ENCODE peak calls at places on chromosome 3, in seven cellular contexts. O, J, S, L, G, A and M are unnamed samples.

GRCh38 chr3:192802957-192803899 is 75.9 kb upstream of the FGF12 start:
- DNase-seq in J (no peak), O (no peak), S (peak; percentile 42), G (peak; percentile 80), A (no peak), L (no peak), M (peak; percentile 62)

GRCh38 chr3:98823791-98824190 is 60.7 kb downstream of the ST3GAL6 start:
- DNase-seq in L (no peak), G (no peak), O (no peak), A (no peak), J (no peak), S (no peak), M (no peak)

GRCh38 chr3:150286390-150287147 is 121.5 kb upstream of the TSC22D2 start:
- DNase-seq in G (peak; percentile 74), S (no peak), O (no peak), A (no peak), L (peak; percentile 10), J (no peak), M (peak; percentile 60)

GRCh38 chr3:190432216-190432615 is 17.5 kb downstream of the TMEM207 start:
- DNase-seq in G (peak; percentile 36), J (no peak), O (no peak), L (no peak), A (no peak), S (no peak), M (peak; percentile 27)

GRCh38 chr3:73405853-73406252 is 218.9 kb downstream of the PDZRN3 start:
- DNase-seq in O (no peak), S (no peak), A (no peak), J (no peak), G (no peak), L (no peak), M (peak; percentile 80)

GRCh38 chr3:142366434-142366833 is 81.4 kb downstream of the XRN1 start:
- DNase-seq in L (no peak), G (peak; percentile 16), A (no peak), S (no peak), J (no peak), O (no peak), M (no peak)

GRCh38 chr3:33372218-33373081 is 67.8 kb downstream of the UBP1 start:
- DNase-seq in S (peak; percentile 40), A (no peak), L (peak; percentile 27), O (no peak), G (peak; percentile 70), J (no peak), M (peak; percentile 64)

GRCh38 chr3:50226888-50227389 is 9.1 kb upstream of the GNAI2 start:
- DNase-seq in O (no peak), J (no peak), L (peak; percentile 35), G (peak; percentile 38), A (no peak), S (no peak), M (peak; percentile 39)

GRCh38 chr3:98966862-98967554 is 65.5 kb upstream of the DCBLD2 start:
- DNase-seq in S (no peak), J (no peak), L (no peak), A (no peak), O (no peak), G (no peak), M (no peak)

GRCh38 chr3:170642882-170643601 is 57.2 kb upstream of the SLC7A14 start:
- DNase-seq in J (no peak), S (no peak), A (no peak), L (no peak), O (no peak), G (no peak), M (no peak)

GRCh38 chr3:126474498-126475410 is 937 bp downstream of the ZXDC start:
- DNase-seq in A (peak; percentile 55), J (no peak), O (no peak), L (peak; percentile 16), G (peak; percentile 49), S (no peak), M (peak; percentile 48)

GRCh38 chr3:133620066-133620784 is 41.5 kb downstream of the TOPBP1 start:
- DNase-seq in J (no peak), L (no peak), A (no peak), O (no peak), G (no peak), S (no peak), M (no peak)

GRCh38 chr3:73136941-73137340 is 75.5 kb downstream of the EBLN2 start:
- DNase-seq in L (no peak), O (no peak), A (no peak), S (no peak), G (no peak), J (no peak), M (no peak)

GRCh38 chr3:178352300-178353021 is 183.8 kb upstream of the KCNMB2 start:
- DNase-seq in L (no peak), J (peak; percentile 13), G (peak; percentile 93), A (no peak), S (peak; percentile 78), O (no peak), M (peak; percentile 83)

GRCh38 chr3:140242818-140243276 is 307.9 kb downstream of the CLSTN2 start:
- DNase-seq in O (no peak), G (no peak), L (no peak), J (no peak), S (peak; percentile 32), A (no peak), M (no peak)

GRCh38 chr3:41987627-41988026 is 25.7 kb upstream of the ULK4 start:
- DNase-seq in J (no peak), O (no peak), A (no peak), S (no peak), L (no peak), G (no peak), M (no peak)

GRCh38 chr3:125358923-125359322 is 16.2 kb downstream of the ZNF148 start:
- DNase-seq in O (no peak), S (no peak), A (no peak), G (no peak), J (no peak), L (no peak), M (no peak)

GRCh38 chr3:122787872-122788271 is 5.8 kb downstream of the HSPBAP1 start:
- DNase-seq in G (no peak), O (no peak), L (no peak), A (no peak), S (no peak), J (no peak), M (no peak)

GRCh38 chr3:175212896-175213295 is 353.8 kb downstream of the NAALADL2 start:
- DNase-seq in L (no peak), G (peak; percentile 34), S (peak; percentile 5), A (no peak), J (no peak), O (no peak), M (peak; percentile 52)

GRCh38 chr3:149245738-149246451 is 24.3 kb upstream of the CP start:
- DNase-seq in A (no peak), O (no peak), J (no peak), L (no peak), G (peak; percentile 56), S (no peak), M (peak; percentile 69)

DNA sequence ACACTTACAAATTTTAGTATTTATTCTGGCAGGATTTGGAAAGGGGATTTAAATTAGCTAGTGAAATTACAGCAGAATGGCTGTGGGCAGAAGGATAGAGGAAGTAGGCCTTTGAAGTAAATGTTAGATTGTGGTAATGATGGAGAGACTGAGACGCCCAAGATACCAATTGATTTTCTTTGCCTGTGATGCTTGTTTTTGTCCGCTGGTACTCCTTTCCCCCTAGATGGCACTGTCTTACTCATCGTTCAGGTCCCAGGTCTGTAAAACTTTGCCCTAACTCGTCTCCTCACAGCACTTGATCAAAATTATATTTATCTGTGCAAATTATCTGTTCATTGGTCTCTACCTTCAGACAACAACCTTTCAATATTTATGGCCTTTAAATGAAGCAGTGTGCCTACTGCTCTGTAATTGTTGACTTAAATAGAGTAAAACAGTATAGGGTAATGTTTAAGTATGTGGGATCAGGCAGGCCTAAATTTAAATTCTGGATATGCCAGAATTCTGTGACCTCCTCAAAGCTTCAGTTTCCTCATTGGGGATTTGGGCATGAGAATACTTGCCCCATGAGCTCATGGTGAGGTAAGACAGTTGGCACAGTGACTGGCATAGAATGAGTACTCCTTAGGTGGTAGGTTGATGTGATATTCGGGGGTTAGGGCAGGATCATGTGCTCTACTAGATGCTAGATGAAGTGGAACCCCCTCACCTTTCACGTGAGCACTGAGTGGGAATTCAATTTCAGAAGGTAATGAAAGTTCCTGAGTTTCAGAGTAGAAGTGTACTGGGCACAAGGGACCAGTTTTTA is 14.7 kb downstream of the ARL8B start:
- DNase-seq in S (no peak), G (peak; percentile 37), L (no peak), O (no peak), J (no peak), A (no peak), M (peak; percentile 35)
- TF ChIP-seq CTCF in S (peak; percentile 47), G (peak; percentile 45), L (peak; percentile 25), O (no peak), J (peak; percentile 23), A (peak; percentile 77), M (peak; percentile 44)

DNA sequence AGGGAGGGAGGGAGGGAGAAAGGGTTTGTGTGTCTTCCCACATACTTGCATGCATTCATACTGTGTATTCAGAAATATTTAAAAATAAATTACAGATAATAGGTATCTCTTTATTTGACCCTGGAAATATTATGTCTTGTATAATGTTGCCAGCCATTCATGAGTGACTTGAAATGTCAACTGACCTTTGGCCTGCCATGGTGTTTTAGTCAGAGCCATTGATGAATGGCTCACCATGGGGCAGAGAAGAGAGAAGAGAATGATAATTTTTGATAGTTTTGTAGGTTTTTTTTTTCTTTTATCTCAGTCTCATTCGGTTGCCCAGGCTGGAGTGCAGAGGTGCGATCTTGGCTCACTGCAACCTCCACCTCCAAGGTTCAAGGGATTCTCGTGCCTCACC is 121.2 kb downstream of the ATG7 start:
- DNase-seq in A (no peak), O (no peak), J (no peak), S (no peak), G (no peak), L (no peak), M (no peak)
- H3K4me3 ChIP-seq in A (no peak overlapping the region), O (no peak overlapping the region), J (no peak overlapping the region), S (no peak overlapping the region), G (no peak overlapping the region), L (no peak overlapping the region), M (no peak overlapping the region)

GRCh38 chr3:67790043-67790442 is 135.6 kb upstream of the SUCLG2 start:
- DNase-seq in G (peak; percentile 61), O (no peak), J (peak; percentile 53), S (peak; percentile 20), A (no peak), L (peak; percentile 11), M (peak; percentile 74)
- TF ChIP-seq CTCF in G (peak; percentile 68), O (peak; percentile 36), J (peak; percentile 52), S (peak; percentile 71), A (peak; percentile 56), L (peak; percentile 41), M (peak; percentile 85)

DNA sequence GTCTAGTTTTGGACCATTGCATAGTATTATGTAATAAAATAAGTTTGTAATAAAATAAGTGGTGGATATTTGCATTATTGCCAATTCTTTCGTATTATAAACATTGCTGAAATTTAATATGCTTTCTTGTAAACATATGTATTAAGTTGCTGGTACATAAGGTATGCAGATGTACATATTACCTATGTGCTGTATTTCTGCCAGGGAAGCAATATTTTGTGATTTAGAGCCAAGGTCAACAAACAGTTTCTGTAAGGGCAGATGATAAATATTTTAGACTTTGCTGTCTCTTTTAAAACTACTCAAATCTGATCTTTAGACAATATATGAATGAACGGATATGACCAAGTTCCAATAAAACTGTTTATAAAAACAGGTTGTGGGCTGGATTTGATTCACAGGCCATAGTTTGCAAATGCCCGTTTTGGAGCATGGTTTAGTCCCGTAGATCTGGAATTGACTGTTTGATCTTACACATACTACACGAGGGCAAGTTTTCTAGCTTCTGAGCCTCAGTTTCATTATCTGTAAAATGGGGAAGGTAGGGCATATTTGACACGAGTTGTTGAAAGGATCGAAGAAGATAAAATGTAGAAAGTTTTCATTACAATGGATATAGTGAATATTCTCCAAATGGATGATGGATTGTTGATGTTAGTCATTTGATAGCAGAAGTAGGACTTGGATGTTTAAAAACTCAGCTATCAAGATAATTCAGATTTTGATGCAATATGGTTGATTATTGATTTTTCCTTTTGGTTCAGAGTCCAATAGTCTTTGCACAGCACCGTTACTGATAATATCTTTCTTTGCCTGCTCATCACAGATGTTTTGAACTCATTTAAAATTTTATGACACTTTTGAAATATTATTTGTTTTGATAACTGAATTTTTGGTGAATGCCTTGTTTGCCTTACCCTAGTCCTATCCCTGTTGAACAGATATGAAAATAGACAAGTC is 394.6 kb downstream of the FEZF2 start:
- DNase-seq in O (no peak), A (no peak), L (no peak), J (no peak), S (no peak), G (no peak), M (no peak)
- H3K4me3 ChIP-seq in O (no peak overlapping the region), A (no peak overlapping the region), L (no peak overlapping the region), J (no peak overlapping the region), S (no peak overlapping the region), G (no peak overlapping the region), M (no peak overlapping the region)